ENCODE peak calls at places on chromosomes 7 and 10, in five cellular contexts. N is GM12878, I is K562, H is HepG2, X is SK-N-SH. K is an unnamed sample.

GRCh38 chr7:2757904-2758672 is 70.1 kb downstream of the AMZ1 start:
- DNase-seq in H (peak; percentile 90), X (peak; percentile 80), N (peak; percentile 78), I (peak; percentile 73), K (no peak)

GRCh38 chr7:99930376-99930775 is 956 bp upstream of the GJC3 start:
- DNase-seq in X (no peak), N (no peak), H (no peak), I (no peak), K (no peak)

GRCh38 chr7:151599401-151600227 is 79.9 kb upstream of the RHEB start:
- DNase-seq in X (peak; percentile 69), I (no peak), H (no peak), N (no peak), K (no peak)

GRCh38 chr7:81664304-81664703 is 105.5 kb downstream of the HGF start:
- DNase-seq in H (no peak), X (no peak), N (no peak), I (no peak), K (no peak)

GRCh38 chr7:91694221-91694856 is 186.2 kb downstream of the MTERF1 start:
- DNase-seq in H (no peak), N (no peak), I (no peak), X (no peak), K (no peak)

GRCh38 chr10:15035385-15036301 is 8.1 kb upstream of the OLAH start:
- DNase-seq in I (peak; percentile 51), N (no peak), H (no peak), X (no peak), K (no peak)

GRCh38 chr7:55557666-55558188 is 14.6 kb downstream of the VOPP1 start:
- DNase-seq in N (peak; percentile 85), H (no peak), I (no peak), X (no peak), K (no peak)

GRCh38 chr7:1708640-1709249 is 38.7 kb downstream of the ELFN1 start:
- DNase-seq in X (peak; percentile 58), N (no peak), H (no peak), I (no peak), K (no peak)

GRCh38 chr10:133335238-133336122 is 1.2 kb downstream of the CALY start:
- DNase-seq in H (no peak), I (peak; percentile 64), N (no peak), X (peak; percentile 67), K (peak; percentile 83)

GRCh38 chr7:45709168-45710034 is 135.2 kb downstream of the ADCY1 start:
- DNase-seq in X (no peak), H (no peak), N (no peak), I (no peak), K (no peak)

GRCh38 chr10:49011756-49012155 is 72.1 kb upstream of the LRRC18 start:
- DNase-seq in I (no peak), X (no peak), N (no peak), H (no peak), K (no peak)

GRCh38 chr10:5544216-5544805 is 19.6 kb downstream of the CALML3 start:
- DNase-seq in N (no peak), X (no peak), I (no peak), H (no peak), K (no peak)

GRCh38 chr7:139183878-139184338 is 47.1 kb upstream of the UBN2 start:
- DNase-seq in H (no peak), N (no peak), I (peak; percentile 90), X (no peak), K (no peak)

GRCh38 chr10:45239642-45240041 is 75.8 kb downstream of the OR13A1 start:
- DNase-seq in I (no peak), N (no peak), X (no peak), H (no peak), K (no peak)

GRCh38 chr10:124588736-124589451 is 127.3 kb downstream of the LHPP start:
- DNase-seq in I (peak; percentile 77), H (peak; percentile 15), X (no peak), N (no peak), K (no peak)

GRCh38 chr10:44935961-44936285 is 23.7 kb upstream of the RASSF4 start:
- DNase-seq in H (no peak), N (no peak), I (no peak), X (no peak), K (no peak)

GRCh38 chr10:44391981-44392380 is 7.1 kb upstream of the CXCL12 start:
- DNase-seq in N (no peak), I (no peak), X (no peak), H (no peak), K (no peak)

GRCh38 chr7:17239683-17240521 is 58.5 kb upstream of the AHR start:
- DNase-seq in H (peak; percentile 91), N (no peak), X (no peak), I (no peak), K (no peak)

GRCh38 chr7:20598479-20599419 is 16.7 kb upstream of the ABCB5 start:
- DNase-seq in I (peak; percentile 38), H (peak; percentile 35), X (peak; percentile 59), N (peak; percentile 43), K (no peak)

GRCh38 chr7:1144269-1144771 is 15.7 kb downstream of the ZFAND2A start:
- DNase-seq in H (peak; percentile 25), N (no peak), I (no peak), X (peak; percentile 92), K (no peak)

GRCh38 chr7:131462059-131462458 is 94.4 kb downstream of the PODXL start:
- DNase-seq in I (no peak), H (no peak), N (no peak), X (no peak), K (no peak)

GRCh38 chr7:127150543-127150942 is 102.2 kb downstream of the GRM8 start:
- DNase-seq in I (no peak), N (no peak), H (no peak), X (no peak), K (no peak)

GRCh38 chr7:132112632-132113031 is 463.6 kb downstream of the PLXNA4 start:
- DNase-seq in N (no peak), I (no peak), X (no peak), H (no peak), K (no peak)

GRCh38 chr10:114301951-114302710 is 63.1 kb downstream of the VWA2 start:
- DNase-seq in N (no peak), X (no peak), I (no peak), H (no peak), K (no peak)

GRCh38 chr10:15719062-15719898 is 442 bp downstream of the ITGA8 start:
- DNase-seq in X (peak; percentile 55), N (no peak), I (no peak), H (no peak), K (no peak)

GRCh38 chr10:79244841-79245504 is 102.3 kb upstream of the PPIF start:
- DNase-seq in X (no peak), N (peak; percentile 82), I (no peak), H (no peak), K (no peak)

GRCh38 chr10:79246209-79246581 is 101.1 kb upstream of the PPIF start:
- DNase-seq in N (no peak), H (no peak), I (no peak), X (no peak), K (no peak)

GRCh38 chr10:79244068-79244442 is 103.2 kb upstream of the PPIF start:
- DNase-seq in N (no peak), H (no peak), I (no peak), X (no peak), K (no peak)

GRCh38 chr10:79246606-79247275 is 100.5 kb upstream of the PPIF start:
- DNase-seq in H (no peak), I (no peak), X (peak; percentile 71), N (no peak), K (no peak)

DNA sequence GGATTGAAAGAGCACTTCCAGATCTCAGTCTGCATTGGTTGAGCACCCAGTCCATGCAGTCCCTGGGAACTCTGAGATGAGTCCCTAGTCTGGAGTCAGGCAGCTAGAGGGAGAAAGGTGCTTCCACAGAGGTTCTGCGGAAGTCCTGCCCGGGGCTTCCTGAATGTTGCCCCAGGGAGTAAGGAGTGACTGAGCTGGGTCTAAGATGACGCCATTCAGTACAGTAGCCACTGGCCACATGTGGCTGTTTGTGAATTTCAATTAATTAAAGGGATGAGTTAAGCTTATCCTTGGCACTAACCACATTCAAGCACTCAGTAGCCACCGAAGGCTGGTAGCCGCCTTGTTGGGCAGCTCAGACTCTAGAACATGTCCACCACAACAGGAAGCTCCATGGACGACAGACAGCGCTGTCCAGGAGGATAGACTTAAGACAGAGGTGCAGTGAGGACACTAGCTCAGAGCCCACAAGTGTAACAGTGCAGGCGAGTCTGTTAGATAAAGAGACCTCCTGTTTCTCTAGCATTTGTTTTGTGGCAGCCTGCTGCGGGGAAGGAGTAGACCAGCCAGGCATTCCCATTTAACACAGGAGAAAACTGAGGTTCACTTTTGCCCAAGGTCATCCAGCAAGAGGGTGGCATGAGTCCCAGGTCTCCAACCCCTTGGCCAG is 101.6 kb upstream of the PPIF start:
- DNase-seq in I (no peak), X (no peak), H (no peak), N (no peak), K (no peak)
- H3K9ac ChIP-seq in I (peak overlapping the region; percentile 19), X (no peak overlapping the region), H (no peak overlapping the region), N (peak overlapping the region; percentile 93), K (no peak overlapping the region)

DNA sequence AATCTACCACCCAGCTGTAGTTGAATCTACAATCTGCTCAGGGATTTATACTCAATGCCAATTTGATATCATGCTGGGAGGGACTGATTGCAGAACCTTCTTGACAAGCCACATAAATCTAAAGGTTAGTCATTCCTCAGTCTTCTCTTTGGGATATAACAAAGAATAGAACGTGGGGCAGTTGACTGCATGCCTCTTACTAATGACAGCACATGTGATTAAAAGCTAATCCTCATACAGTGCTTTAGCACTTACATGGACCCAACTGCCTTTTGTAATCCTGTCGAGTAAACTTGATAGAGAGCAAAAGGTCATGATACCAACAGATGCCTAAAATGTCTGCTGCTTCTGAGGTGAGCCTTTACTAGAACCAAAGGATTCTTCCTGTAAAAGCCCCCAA is 12.3 kb downstream of the KLHL7 start:
- DNase-seq in N (no peak), H (no peak), X (no peak), I (no peak), K (no peak)
- TF ChIP-seq CHD2 in N (no peak), H (no peak), X (no peak), I (no peak), K (no peak)

GRCh38 chr7:28573059-28573553 is 160.8 kb downstream of the CREB5 start:
- DNase-seq in H (peak; percentile 18), X (peak; percentile 65), I (no peak), N (no peak), K (no peak)
- TF ChIP-seq JUND in H (no peak), X (peak; percentile 40), I (no peak), N (no peak), K (no peak)

DNA sequence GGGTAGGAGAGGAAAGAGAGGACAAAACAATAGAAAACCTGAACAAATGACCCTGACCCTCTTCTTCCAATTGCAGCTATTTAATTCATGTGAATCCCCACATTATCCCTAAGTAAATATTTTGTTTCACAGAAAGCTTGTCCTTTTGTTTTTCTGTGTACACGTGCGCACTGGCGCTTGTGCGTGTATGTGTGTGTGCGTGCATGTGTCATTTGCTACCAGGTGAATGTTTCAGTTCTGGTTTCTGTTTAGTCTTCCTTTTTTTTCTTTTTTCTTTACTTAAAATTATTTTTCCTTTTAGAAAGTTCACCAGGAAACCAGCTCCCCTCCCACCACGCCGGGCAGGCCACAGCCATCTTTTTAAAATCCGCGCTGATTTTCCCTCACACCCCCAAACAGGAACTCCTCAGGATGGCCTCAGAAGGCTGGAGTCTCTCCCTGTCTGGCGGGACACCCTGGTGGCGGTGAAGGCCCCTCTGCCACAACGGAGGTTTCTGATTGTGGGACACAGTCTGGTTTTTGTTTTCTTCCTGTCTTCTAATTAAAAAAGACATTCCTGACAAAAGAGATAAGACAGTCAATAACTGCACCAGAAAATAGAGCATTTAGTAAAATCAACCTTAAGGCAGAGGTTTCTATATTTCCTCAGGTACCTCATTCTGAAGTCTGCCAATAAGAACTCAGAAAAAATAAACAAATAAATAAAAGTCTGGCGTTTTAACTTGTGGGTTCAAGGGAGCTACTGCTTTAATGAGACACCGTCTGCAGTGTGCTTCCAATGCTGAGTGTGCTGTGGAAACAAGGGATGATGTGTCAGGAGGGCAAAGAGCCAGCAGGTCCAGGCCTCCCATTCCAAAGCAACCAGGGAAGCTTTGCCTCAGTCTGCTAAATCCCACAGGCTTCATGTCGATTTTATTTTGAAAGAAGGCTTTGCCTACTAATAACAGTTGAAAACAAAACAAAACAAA is 17.4 kb downstream of the IRF5 start:
- DNase-seq in N (no peak), H (no peak), I (no peak), X (peak; percentile 86), K (no peak)
- H3K9ac ChIP-seq in N (peak overlapping the region; percentile 33), H (no peak overlapping the region), I (no peak overlapping the region), X (no peak overlapping the region), K (no peak overlapping the region)

K was measured in H1.